ENCODE peak calls at places on chromosomes 1 and 21, in eight cellular contexts. L is left ventricle myocardium inferior, W is SJSA1, E is fibroblast of lung, A is colonic mucosa, J is DND-41, O is hepatocyte, T is adrenal gland. K is an unnamed sample. For H3K4me1, the result is how much of the 10 kb centered on the place peaks cover.

GRCh38 chr1:211327341-211327921 is 798 bp downstream of the TRAF5 start:
- DNase-seq in E (peak), T (no peak), J (peak), O (peak), W (no peak), A (peak), L (no peak), K (no peak)

GRCh38 chr1:117683571-117684285 is 77.9 kb downstream of the TENT5C start:
- DNase-seq in A (no peak), W (peak), J (no peak), L (peak), E (peak), T (no peak), O (no peak), K (no peak)

GRCh38 chr1:8078176-8078671 is 52.1 kb upstream of the ERRFI1 start:
- DNase-seq in J (no peak), L (no peak), O (peak), T (no peak), A (no peak), E (peak), W (peak), K (no peak)

GRCh38 chr1:156115514-156116374 is 1.2 kb downstream of the LMNA start:
- DNase-seq in L (peak), A (peak), J (no peak), O (peak), W (peak), T (peak), E (peak), K (no peak)

GRCh38 chr1:216670118-216670870 is 52.9 kb downstream of the ESRRG start:
- DNase-seq in A (no peak), L (no peak), E (peak), O (peak), W (no peak), T (no peak), J (no peak), K (no peak)

GRCh38 chr21:29018540-29018939 is 609 bp downstream of the RWDD2B start:
- DNase-seq in A (no peak), T (no peak), W (no peak), L (no peak), J (no peak), O (no peak), E (peak), K (no peak)

GRCh38 chr1:15095492-15095867 is 58.1 kb upstream of the TMEM51 start:
- DNase-seq in E (no peak), J (no peak), A (no peak), L (no peak), W (no peak), T (no peak), O (no peak), K (no peak)

GRCh38 chr1:116316373-116316772 is 56.7 kb upstream of the ATP1A1 start:
- DNase-seq in A (no peak), L (no peak), W (no peak), E (no peak), O (peak), T (no peak), J (no peak), K (no peak)

GRCh38 chr1:108182854-108183253 is 17.3 kb downstream of the SLC25A24 start:
- DNase-seq in L (no peak), E (no peak), T (no peak), A (no peak), J (no peak), O (no peak), W (no peak), K (no peak)

GRCh38 chr21:37458669-37459276 is 92.2 kb downstream of the DYRK1A start:
- DNase-seq in J (no peak), A (no peak), L (no peak), E (no peak), T (no peak), O (no peak), W (no peak), K (no peak)

GRCh38 chr21:42010507-42011493 is 640 bp upstream of the ZBTB21 start:
- DNase-seq in E (no peak), A (peak), L (no peak), W (no peak), O (peak), J (peak), T (peak), K (peak)

GRCh38 chr1:27519341-27520258 is 29.6 kb upstream of the WASF2 start:
- DNase-seq in T (peak), L (peak), J (no peak), O (no peak), E (no peak), A (no peak), W (no peak), K (no peak)

GRCh38 chr1:7406641-7407546 is 364.2 kb upstream of the VAMP3 start:
- DNase-seq in A (peak), O (no peak), L (no peak), W (peak), J (no peak), T (peak), E (no peak), K (no peak)

GRCh38 chr1:112998592-112999235 is 42.7 kb upstream of the SLC16A1 start:
- DNase-seq in A (no peak), L (peak), E (peak), J (no peak), O (peak), W (no peak), T (no peak), K (peak)

GRCh38 chr1:180631197-180631765 is 541 bp upstream of the XPR1 start:
- DNase-seq in A (no peak), L (no peak), O (no peak), J (peak), E (no peak), T (no peak), W (no peak), K (no peak)

GRCh38 chr1:169015464-169015863 is 91.0 kb upstream of the ATP1B1 start:
- DNase-seq in W (no peak), O (no peak), L (no peak), T (no peak), A (no peak), E (no peak), J (no peak), K (no peak)

GRCh38 chr1:44643721-44644330 is 30.5 kb downstream of the TMEM53 start:
- DNase-seq in O (no peak), T (no peak), J (no peak), W (no peak), L (no peak), A (no peak), E (no peak), K (no peak)

DNA sequence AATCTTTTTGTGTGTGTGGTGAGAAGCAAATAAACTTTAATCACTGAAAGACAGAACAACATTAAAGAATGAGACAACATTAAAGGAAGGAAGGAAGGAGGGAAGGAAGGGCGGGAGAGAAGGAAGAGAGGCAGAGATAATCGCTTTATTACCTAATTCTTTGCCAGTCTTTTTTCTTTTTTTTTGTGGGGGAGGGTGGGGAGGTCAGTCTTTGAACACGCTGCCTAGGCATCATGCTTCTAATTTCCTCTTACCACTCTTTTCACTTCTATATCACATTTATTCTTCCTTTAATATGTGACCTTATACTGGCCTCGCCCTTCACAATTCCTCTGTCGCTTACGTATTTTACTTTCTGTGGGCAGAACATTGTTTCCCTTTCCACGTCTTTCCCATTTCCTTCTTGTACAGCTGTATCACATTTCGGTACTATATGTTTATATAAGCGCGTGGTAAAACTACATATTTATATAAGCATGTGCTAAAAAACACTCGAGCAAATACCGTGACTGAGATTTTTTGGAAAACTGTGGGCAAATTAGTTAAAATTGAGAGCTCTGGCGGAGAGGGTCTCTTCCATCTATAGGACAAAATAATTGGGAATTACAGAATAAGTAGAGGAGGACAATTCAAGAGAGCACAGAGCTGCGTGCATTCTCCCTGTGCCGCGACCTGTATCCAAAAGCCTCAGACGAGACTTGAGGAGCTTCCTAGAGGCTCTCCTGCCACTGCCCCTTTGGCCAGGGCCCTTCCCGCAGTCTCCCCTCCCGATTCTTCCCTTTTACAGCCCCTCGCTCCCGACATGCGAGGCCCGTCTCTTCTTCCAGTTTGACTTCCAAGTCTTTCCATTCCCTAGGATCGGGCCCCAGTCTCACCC is 812 bp upstream of the PRKAA2 start:
- DNase-seq in W (no peak), E (peak), A (peak), T (peak), L (no peak), J (no peak), O (peak), K (peak)
- H3K4me3 ChIP-seq in W (peak), E (peak), A (peak), T (no peak), L (peak), J (no peak), O (peak), K (peak)

GRCh38 chr1:45679123-45679522 is 7.2 kb downstream of the GPBP1L1 start:
- DNase-seq in J (no peak), A (no peak), T (no peak), L (no peak), E (no peak), O (no peak), W (no peak), K (peak)
- H3K4me1 ChIP-seq in J (under half), A (under half), T (half or more), L (half or more), E (under half), O (half or more), W (under half), K (half or more)

GRCh38 chr1:154406572-154406879 is 1.4 kb downstream of the IL6R start:
- DNase-seq in O (no peak), L (no peak), A (no peak), T (no peak), W (no peak), E (no peak), J (no peak), K (no peak)
- H3K4me3 ChIP-seq in O (peak), L (peak), A (peak), T (no peak), W (peak), E (peak), J (no peak), K (peak)

GRCh38 chr1:110873856-110874255 is 908 bp downstream of the CD53 start:
- DNase-seq in J (peak), T (no peak), W (no peak), O (no peak), A (no peak), L (no peak), E (no peak), K (no peak)
- H3K4me1 ChIP-seq in J (half or more), T (under half), W (under half), O (under half), A (under half), L (under half), E (under half), K (under half)

GRCh38 chr21:31268090-31268489 is 76.0 kb downstream of the TIAM1 start:
- DNase-seq in W (no peak), A (no peak), T (no peak), J (no peak), L (no peak), O (no peak), E (no peak), K (no peak)
- H3K4me3 ChIP-seq in W (no peak), A (no peak), T (no peak), J (no peak), L (no peak), O (no peak), E (no peak), K (no peak)

GRCh38 chr1:42934541-42935312 is 23.9 kb downstream of the SLC2A1 start:
- DNase-seq in J (no peak), T (no peak), L (no peak), W (no peak), E (no peak), A (peak), O (no peak), K (no peak)

GRCh38 chr1:42937141-42937696 is 21.4 kb downstream of the SLC2A1 start:
- DNase-seq in A (peak), L (no peak), E (peak), O (no peak), W (no peak), T (no peak), J (no peak), K (peak)

GRCh38 chr1:42935313-42935624 is 23.4 kb downstream of the SLC2A1 start:
- DNase-seq in J (no peak), E (no peak), A (peak), O (no peak), W (no peak), T (no peak), L (no peak), K (no peak)

GRCh38 chr1:42936309-42937078 is 22.2 kb downstream of the SLC2A1 start:
- DNase-seq in W (peak), L (no peak), E (peak), T (no peak), O (peak), J (no peak), A (peak), K (peak)

DNA sequence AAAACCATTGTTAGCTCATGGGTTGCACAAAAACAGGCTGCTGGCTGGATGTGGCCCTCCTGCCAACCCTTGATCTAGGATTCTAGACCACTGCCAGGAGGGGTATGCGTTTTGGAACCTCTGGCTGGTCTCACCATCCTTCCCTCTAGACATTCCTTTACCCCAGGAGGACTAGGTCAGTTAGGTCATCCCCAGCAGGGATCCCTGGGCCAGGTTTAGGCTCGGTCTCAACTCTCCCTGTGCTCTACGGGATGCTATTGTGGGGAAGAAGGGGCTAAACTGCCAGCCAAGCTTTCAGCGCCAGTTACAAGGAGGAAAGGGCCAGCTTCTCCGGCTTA is 22.7 kb downstream of the SLC2A1 start:
- DNase-seq in T (no peak), A (no peak), L (no peak), O (no peak), W (no peak), E (no peak), J (no peak), K (no peak)
- H3K4me1 ChIP-seq in T (under half), A (half or more), L (half or more), O (half or more), W (half or more), E (under half), J (under half), K (under half)

DNA sequence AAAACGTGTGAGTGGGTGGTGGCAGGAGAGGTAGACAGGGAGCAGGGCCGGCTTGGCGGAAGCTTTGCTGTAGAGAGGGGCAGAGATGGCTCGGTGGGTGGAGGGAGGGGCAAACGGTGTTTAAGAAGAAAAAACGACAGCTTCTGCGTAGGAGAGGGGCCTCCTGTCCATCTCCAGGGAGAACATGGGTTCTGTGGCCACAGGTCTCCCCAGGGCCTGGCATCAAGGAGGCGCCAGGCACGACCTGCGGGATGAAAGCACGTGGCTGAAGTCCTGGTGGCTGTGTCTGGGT is 1.0 kb upstream of the PRKCZ start:
- DNase-seq in J (no peak), E (no peak), A (no peak), L (no peak), W (no peak), T (no peak), O (no peak), K (no peak)
- H3K4me3 ChIP-seq in J (no peak), E (no peak), A (no peak), L (peak), W (no peak), T (no peak), O (no peak), K (no peak)

GRCh38 chr1:172818841-172819527 is 160.1 kb downstream of the FASLG start:
- DNase-seq in E (peak), J (peak), W (no peak), A (no peak), T (no peak), O (no peak), L (no peak), K (no peak)

GRCh38 chr1:172821609-172822274 is 162.8 kb downstream of the FASLG start:
- DNase-seq in E (peak), O (peak), T (peak), L (no peak), A (no peak), W (no peak), J (no peak), K (no peak)

GRCh38 chr1:172824199-172824598 is 165.3 kb downstream of the FASLG start:
- DNase-seq in O (no peak), A (no peak), L (no peak), J (no peak), W (no peak), T (no peak), E (peak), K (peak)

GRCh38 chr1:172823534-172823933 is 164.6 kb downstream of the FASLG start:
- DNase-seq in W (no peak), A (no peak), E (peak), T (no peak), O (no peak), J (no peak), L (no peak), K (peak)

GRCh38 chr1:172820759-172821158 is 161.9 kb downstream of the FASLG start:
- DNase-seq in E (no peak), W (no peak), J (no peak), L (no peak), O (no peak), A (no peak), T (no peak), K (no peak)
- H3K4me1 ChIP-seq in E (under half), W (under half), J (under half), L (under half), O (under half), A (under half), T (under half), K (under half)

DNA sequence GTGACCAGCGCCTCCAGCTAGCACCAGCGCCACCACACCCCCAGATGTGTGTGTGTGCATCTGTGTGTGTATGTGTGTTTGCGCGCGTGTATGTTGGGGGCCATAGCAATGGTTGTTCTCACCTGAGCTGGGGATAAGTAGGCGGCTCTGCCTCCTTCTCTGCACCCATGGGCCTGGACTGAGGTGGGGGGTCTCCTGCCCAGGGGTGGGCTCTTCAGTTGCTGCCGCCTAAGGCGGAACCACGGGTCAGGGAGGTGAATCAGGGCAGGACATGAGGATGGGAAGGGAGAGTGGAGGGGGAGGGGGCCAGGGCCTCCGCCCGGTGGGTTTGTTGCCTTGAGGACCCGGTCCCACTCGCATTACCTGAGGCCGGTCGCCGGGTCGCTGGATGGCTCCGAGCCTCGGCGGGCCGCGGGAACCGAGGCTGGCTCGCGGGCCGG is 270 bp downstream of the HPCAL4 start:
- DNase-seq in A (no peak), L (no peak), T (no peak), O (no peak), W (no peak), E (no peak), J (no peak), K (no peak)
- H3K4me3 ChIP-seq in A (peak), L (peak), T (no peak), O (no peak), W (peak), E (no peak), J (no peak), K (peak)

K was measured in gastrocnemius medialis.